ENCODE peak calls at places on chromosomes 13 and 19, in five cellular contexts. K is breast epithelium, D is HL-60, U is AG04450, S is brain microvascular endothelial cell. Q is an unnamed sample.

GRCh38 chr13:113176292-113176691 is 17.8 kb downstream of the PROZ start:
- DNase-seq in K (no peak), D (peak; percentile 45), U (no peak), S (no peak), Q (no peak)

GRCh38 chr13:26962671-26963070 is 202.1 kb upstream of the GPR12 start:
- DNase-seq in K (no peak), D (no peak), U (no peak), S (no peak), Q (no peak)

GRCh38 chr13:73288596-73288995 is 229.8 kb downstream of the KLF5 start:
- DNase-seq in K (no peak), D (peak; percentile 16), U (no peak), S (no peak), Q (no peak)

GRCh38 chr19:47881757-47882156 is 4.4 kb downstream of the SULT2A1 start:
- DNase-seq in K (no peak), D (no peak), U (no peak), S (no peak), Q (no peak)

GRCh38 chr13:97226788-97227627 is 4.9 kb downstream of the MBNL2 start:
- DNase-seq in K (no peak), D (no peak), U (no peak), S (no peak), Q (no peak)

GRCh38 chr13:35460061-35460460 is 16.4 kb downstream of the MAB21L1 start:
- DNase-seq in K (no peak), D (no peak), U (no peak), S (no peak), Q (no peak)

GRCh38 chr13:93435651-93436050 is 209.0 kb downstream of the GPC6 start:
- DNase-seq in K (no peak), D (no peak), U (no peak), S (no peak), Q (no peak)

GRCh38 chr19:16637535-16637934 is 9.5 kb upstream of the MED26 start:
- DNase-seq in K (no peak), D (no peak), U (no peak), S (no peak), Q (no peak)

GRCh38 chr13:107585466-107585865 is 629.9 kb downstream of the LIG4 start:
- DNase-seq in K (no peak), D (no peak), U (no peak), S (no peak), Q (no peak)

GRCh38 chr13:113672002-113672651 is 5.1 kb downstream of the GRK1 start:
- DNase-seq in K (no peak), D (no peak), U (no peak), S (no peak), Q (no peak)

GRCh38 chr13:40063278-40063698 is 407.8 kb downstream of the COG6 start:
- DNase-seq in K (no peak), D (no peak), U (no peak), S (no peak), Q (no peak)

GRCh38 chr19:44050740-44051653 is 839 bp upstream of the ZNF223 start:
- DNase-seq in K (peak; percentile 54), D (peak; percentile 47), U (no peak), S (peak; percentile 2), Q (no peak)

GRCh38 chr13:103386341-103386740 is 320.1 kb upstream of the SLC10A2 start:
- DNase-seq in K (no peak), D (no peak), U (no peak), S (peak; percentile 88), Q (peak; percentile 72)

GRCh38 chr13:48564046-48564445 is 31.2 kb upstream of the RCBTB2 start:
- DNase-seq in K (no peak), D (no peak), U (no peak), S (peak; percentile 31), Q (no peak)

GRCh38 chr13:73096173-73097117 is 37.6 kb downstream of the KLF5 start:
- DNase-seq in K (no peak), D (no peak), U (no peak), S (peak; percentile 1), Q (no peak)

GRCh38 chr13:32300406-32300805 is 14.8 kb downstream of the ZAR1L start:
- DNase-seq in K (no peak), D (no peak), U (no peak), S (no peak), Q (no peak)

GRCh38 chr13:83731113-83731512 is 151.2 kb downstream of the SLITRK1 start:
- DNase-seq in K (no peak), D (no peak), U (no peak), S (no peak), Q (no peak)

GRCh38 chr19:32876919-32877285 is 7.3 kb upstream of the SLC7A9 start:
- DNase-seq in K (no peak), D (no peak), U (no peak), S (peak; percentile 75), Q (no peak)

GRCh38 chr19:16831531-16831930 is 2.3 kb downstream of the SIN3B start:
- DNase-seq in K (no peak), D (no peak), U (no peak), S (no peak), Q (no peak)

GRCh38 chr19:54521860-54522513 is 19.4 kb downstream of the LAIR2 start:
- DNase-seq in K (no peak), D (no peak), U (no peak), S (no peak), Q (no peak)

GRCh38 chr19:10603084-10603872 is 16.2 kb upstream of the AP1M2 start:
- DNase-seq in K (peak; percentile 59), D (peak; percentile 35), U (no peak), S (no peak), Q (no peak)

GRCh38 chr19:10602330-10603083 is 15.4 kb upstream of the AP1M2 start:
- DNase-seq in K (peak; percentile 81), D (peak; percentile 67), U (no peak), S (peak; percentile 62), Q (no peak)

GRCh38 chr19:10603873-10604459 is 16.9 kb upstream of the AP1M2 start:
- DNase-seq in K (no peak), D (peak; percentile 86), U (no peak), S (peak; percentile 37), Q (no peak)

GRCh38 chr19:10600149-10600548 is 13.0 kb upstream of the AP1M2 start:
- DNase-seq in K (no peak), D (no peak), U (no peak), S (no peak), Q (no peak)

GRCh38 chr19:10601999-10602329 is 14.9 kb upstream of the AP1M2 start:
- DNase-seq in K (no peak), D (no peak), U (no peak), S (no peak), Q (no peak)
- H3K4me3 ChIP-seq in K (peak overlapping the region; percentile 92), D (peak overlapping the region; percentile 15), U (no peak overlapping the region), S (no peak overlapping the region), Q (peak overlapping the region; percentile 17)

DNA sequence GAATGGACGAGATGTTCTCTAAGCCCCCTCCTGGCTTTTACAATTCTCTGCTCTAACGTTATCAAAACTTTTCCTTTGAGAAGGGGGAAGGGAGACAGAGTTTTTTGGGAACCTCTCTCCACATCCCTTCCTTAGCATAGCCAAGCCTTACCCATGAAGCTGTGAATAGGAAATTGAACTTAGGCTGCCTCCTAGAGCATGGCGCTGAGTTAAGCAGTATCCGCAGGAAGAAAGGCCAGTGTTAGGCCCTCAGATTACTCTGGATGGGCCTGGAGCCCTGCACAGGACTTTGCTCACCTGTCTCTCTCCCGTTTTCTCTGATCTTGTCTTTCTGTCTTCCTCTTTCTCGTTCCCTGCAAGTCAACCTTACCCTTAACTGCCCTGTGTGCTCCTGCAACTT is 39.6 kb downstream of the CYP2B6 start:
- DNase-seq in K (no peak), D (no peak), U (no peak), S (no peak), Q (no peak)
- TF ChIP-seq CTCF in K (no peak), D (no peak), U (no peak), S (no peak), Q (no peak)

GRCh38 chr13:78596701-78597550 is 6.4 kb downstream of the POU4F1 start:
- DNase-seq in K (no peak), D (no peak), U (no peak), S (no peak), Q (no peak)

GRCh38 chr13:78600317-78600899 is 2.9 kb downstream of the POU4F1 start:
- DNase-seq in K (no peak), D (no peak), U (no peak), S (no peak), Q (no peak)

GRCh38 chr13:78599911-78600310 is 3.4 kb downstream of the POU4F1 start:
- DNase-seq in K (no peak), D (peak; percentile 77), U (no peak), S (no peak), Q (no peak)

GRCh38 chr13:78598933-78599332 is 4.4 kb downstream of the POU4F1 start:
- DNase-seq in K (no peak), D (no peak), U (no peak), S (no peak), Q (no peak)

DNA sequence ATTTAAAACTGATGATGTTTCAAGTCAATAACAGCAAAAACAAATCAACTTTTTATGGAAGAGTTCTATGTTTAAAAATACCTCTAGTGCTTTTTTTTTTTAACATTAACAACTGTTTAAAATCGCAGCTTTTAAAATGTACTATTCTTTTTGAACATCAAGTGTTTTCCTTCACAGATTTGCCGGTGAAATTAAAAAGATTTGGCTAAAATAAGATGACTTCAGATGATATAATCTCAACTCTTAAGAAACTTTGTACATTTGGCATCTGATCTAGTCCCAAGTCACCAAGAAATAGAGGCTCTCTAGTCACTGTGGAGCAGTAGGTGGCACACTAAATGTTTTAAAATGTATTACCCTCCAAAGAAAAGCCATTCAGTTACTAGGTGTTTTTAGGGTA is 5.0 kb downstream of the POU4F1 start:
- DNase-seq in K (no peak), D (no peak), U (no peak), S (no peak), Q (no peak)
- H3K27me3 ChIP-seq in K (peaks cover 11% of the 10 kb centered on the region), D (peaks cover 78% of the 10 kb centered on the region), U (peaks cover 90% of the 10 kb centered on the region), S (peaks cover 90% of the 10 kb centered on the region), Q (peaks cover 91% of the 10 kb centered on the region)

GRCh38 chr19:18224525-18225354 is 1.5 kb downstream of the PDE4C start:
- DNase-seq in K (peak; percentile 99), D (peak; percentile 93), U (peak; percentile 99), S (peak; percentile 99), Q (peak; percentile 79)

GRCh38 chr19:18226956-18227780 is 930 bp upstream of the PDE4C start:
- DNase-seq in K (no peak), D (no peak), U (no peak), S (no peak), Q (no peak)

GRCh38 chr19:18223860-18224524 is 2.2 kb downstream of the PDE4C start:
- DNase-seq in K (no peak), D (no peak), U (no peak), S (no peak), Q (no peak)

GRCh38 chr19:18225355-18225701 is 910 bp downstream of the PDE4C start:
- DNase-seq in K (no peak), D (no peak), U (no peak), S (no peak), Q (no peak)

DNA sequence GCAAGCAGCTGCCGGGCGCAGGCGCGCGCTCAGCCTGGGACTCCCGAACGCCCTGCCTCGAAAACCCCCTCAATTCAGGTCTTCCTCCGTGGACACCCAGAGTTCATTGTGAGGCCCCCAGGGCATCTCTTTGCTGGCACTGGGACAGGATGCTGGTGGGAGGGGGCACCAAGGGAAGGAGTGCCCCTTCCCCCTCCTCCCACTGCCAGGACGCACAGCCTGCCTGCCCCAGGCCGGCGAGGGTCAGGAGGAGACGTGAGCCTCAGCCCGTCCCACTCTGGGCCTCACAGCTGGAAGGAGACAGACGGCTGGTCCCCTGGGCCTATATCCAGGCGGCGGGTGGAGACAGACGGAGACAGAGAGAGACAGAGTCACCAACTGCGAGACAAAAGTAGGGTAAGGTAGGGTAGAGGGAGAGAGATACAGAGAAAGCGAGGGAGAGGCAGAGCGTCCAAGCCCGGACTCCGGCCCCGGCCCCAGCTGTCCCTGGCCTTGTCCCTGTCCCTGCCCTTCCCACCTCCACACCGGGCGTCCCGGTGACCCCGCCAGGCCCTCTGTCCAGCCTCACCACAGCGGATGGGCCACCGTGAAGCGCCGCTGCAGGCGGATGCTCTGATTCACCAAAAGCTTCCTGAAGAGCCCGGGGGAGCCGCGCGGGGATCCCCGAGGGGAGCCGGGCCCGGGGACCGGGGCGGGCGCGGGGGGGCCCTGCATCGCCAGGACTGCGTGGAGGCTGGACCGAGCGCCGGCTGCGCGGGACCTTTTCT is at the start of gene PDE4C:
- DNase-seq in K (no peak), D (no peak), U (no peak), S (no peak), Q (no peak)
- H3K4me3 ChIP-seq in K (no peak within 1 kb of the TSS), D (no peak within 1 kb of the TSS), U (no peak within 1 kb of the TSS), S (no peak within 1 kb of the TSS), Q (no peak within 1 kb of the TSS)

Q was measured in kidney epithelial cell.